ENCODE peak calls at places on chromosome 13, in ten cellular contexts. One of them, this sample, is unnamed.

GRCh38 chr13:45728759-45729158 is 26.6 kb downstream of the CBY2 start:
- DNase-seq in HFFc6: no peak
- DNase-seq in suprapubic skin: no peak
- DNase-seq in activated naive CD4-positive, alpha-beta T cell: no peak
- DNase-seq in RWPE1: peak; percentile 23
- DNase-seq in frontal cortex: no peak
- DNase-seq in thoracic aorta: no peak
- DNase-seq in activated CD4-positive, CD25-positive, alpha-beta regulatory T cell treated with anti-CD3 and anti-CD28 coated beads, Interleukin-2, amount 50 U/mL, for 16 hours: no peak
- DNase-seq in T-cell: no peak
- DNase-seq in iPS-NIHi11: peak; percentile 80
- DNase-seq in this sample: peak; percentile 6

GRCh38 chr13:74868044-74868443 is 613.9 kb downstream of the TBC1D4 start:
- DNase-seq in frontal cortex: no peak
- DNase-seq in activated naive CD4-positive, alpha-beta T cell: no peak
- DNase-seq in suprapubic skin: no peak
- DNase-seq in RWPE1: peak; percentile 5
- DNase-seq in iPS-NIHi11: no peak
- DNase-seq in HFFc6: peak; percentile 48
- DNase-seq in thoracic aorta: no peak
- DNase-seq in activated CD4-positive, CD25-positive, alpha-beta regulatory T cell treated with anti-CD3 and anti-CD28 coated beads, Interleukin-2, amount 50 U/mL, for 16 hours: no peak
- DNase-seq in T-cell: no peak
- DNase-seq in this sample: peak; percentile 70

GRCh38 chr13:59261928-59262488 is 901.7 kb downstream of the DIAPH3 start:
- DNase-seq in iPS-NIHi11: peak; percentile 50
- DNase-seq in frontal cortex: no peak
- DNase-seq in activated CD4-positive, CD25-positive, alpha-beta regulatory T cell treated with anti-CD3 and anti-CD28 coated beads, Interleukin-2, amount 50 U/mL, for 16 hours: no peak
- DNase-seq in HFFc6: no peak
- DNase-seq in thoracic aorta: no peak
- DNase-seq in RWPE1: no peak
- DNase-seq in suprapubic skin: no peak
- DNase-seq in activated naive CD4-positive, alpha-beta T cell: no peak
- DNase-seq in T-cell: no peak
- DNase-seq in this sample: no peak

GRCh38 chr13:44749906-44750305 is 173.8 kb upstream of the TSC22D1 start:
- DNase-seq in frontal cortex: no peak
- DNase-seq in activated naive CD4-positive, alpha-beta T cell: no peak
- DNase-seq in RWPE1: no peak
- DNase-seq in suprapubic skin: no peak
- DNase-seq in T-cell: no peak
- DNase-seq in iPS-NIHi11: no peak
- DNase-seq in HFFc6: no peak
- DNase-seq in activated CD4-positive, CD25-positive, alpha-beta regulatory T cell treated with anti-CD3 and anti-CD28 coated beads, Interleukin-2, amount 50 U/mL, for 16 hours: no peak
- DNase-seq in thoracic aorta: no peak
- DNase-seq in this sample: no peak

GRCh38 chr13:27919934-27920676 is at the start of gene PDX1:
- DNase-seq in T-cell: no peak
- DNase-seq in activated naive CD4-positive, alpha-beta T cell: no peak
- DNase-seq in activated CD4-positive, CD25-positive, alpha-beta regulatory T cell treated with anti-CD3 and anti-CD28 coated beads, Interleukin-2, amount 50 U/mL, for 16 hours: no peak
- DNase-seq in frontal cortex: peak; percentile 56
- DNase-seq in HFFc6: no peak
- DNase-seq in iPS-NIHi11: peak; percentile 32
- DNase-seq in thoracic aorta: no peak
- DNase-seq in RWPE1: no peak
- DNase-seq in suprapubic skin: no peak
- DNase-seq in this sample: no peak

GRCh38 chr13:53068841-53069520 is 40.4 kb downstream of the OLFM4 start:
- DNase-seq in T-cell: no peak
- DNase-seq in activated naive CD4-positive, alpha-beta T cell: no peak
- DNase-seq in HFFc6: no peak
- DNase-seq in frontal cortex: peak; percentile 10
- DNase-seq in RWPE1: no peak
- DNase-seq in thoracic aorta: no peak
- DNase-seq in suprapubic skin: no peak
- DNase-seq in iPS-NIHi11: no peak
- DNase-seq in activated CD4-positive, CD25-positive, alpha-beta regulatory T cell treated with anti-CD3 and anti-CD28 coated beads, Interleukin-2, amount 50 U/mL, for 16 hours: no peak
- DNase-seq in this sample: no peak

GRCh38 chr13:109778102-109778542 is 8.3 kb downstream of the IRS2 start:
- DNase-seq in activated CD4-positive, CD25-positive, alpha-beta regulatory T cell treated with anti-CD3 and anti-CD28 coated beads, Interleukin-2, amount 50 U/mL, for 16 hours: no peak
- DNase-seq in suprapubic skin: no peak
- DNase-seq in T-cell: no peak
- DNase-seq in frontal cortex: no peak
- DNase-seq in activated naive CD4-positive, alpha-beta T cell: no peak
- DNase-seq in RWPE1: no peak
- DNase-seq in iPS-NIHi11: no peak
- DNase-seq in thoracic aorta: no peak
- DNase-seq in HFFc6: no peak
- DNase-seq in this sample: peak; percentile 59

GRCh38 chr13:93847162-93847561 is 620.6 kb downstream of the GPC6 start:
- DNase-seq in T-cell: no peak
- DNase-seq in activated CD4-positive, CD25-positive, alpha-beta regulatory T cell treated with anti-CD3 and anti-CD28 coated beads, Interleukin-2, amount 50 U/mL, for 16 hours: no peak
- DNase-seq in thoracic aorta: no peak
- DNase-seq in iPS-NIHi11: no peak
- DNase-seq in suprapubic skin: no peak
- DNase-seq in RWPE1: peak; percentile 47
- DNase-seq in HFFc6: peak; percentile 76
- DNase-seq in activated naive CD4-positive, alpha-beta T cell: no peak
- DNase-seq in frontal cortex: no peak
- DNase-seq in this sample: peak; percentile 89

GRCh38 chr13:49444517-49445395 is 682 bp downstream of the SETDB2 start:
- DNase-seq in HFFc6: peak; percentile 51
- DNase-seq in suprapubic skin: no peak
- DNase-seq in activated naive CD4-positive, alpha-beta T cell: no peak
- DNase-seq in thoracic aorta: no peak
- DNase-seq in RWPE1: peak; percentile 55
- DNase-seq in activated CD4-positive, CD25-positive, alpha-beta regulatory T cell treated with anti-CD3 and anti-CD28 coated beads, Interleukin-2, amount 50 U/mL, for 16 hours: peak; percentile 13
- DNase-seq in iPS-NIHi11: peak; percentile 14
- DNase-seq in T-cell: no peak
- DNase-seq in frontal cortex: no peak
- DNase-seq in this sample: peak; percentile 63

GRCh38 chr13:108859202-108860012 is 230.0 kb downstream of the MYO16 start:
- DNase-seq in HFFc6: peak; percentile 77
- DNase-seq in iPS-NIHi11: no peak
- DNase-seq in thoracic aorta: no peak
- DNase-seq in activated naive CD4-positive, alpha-beta T cell: no peak
- DNase-seq in activated CD4-positive, CD25-positive, alpha-beta regulatory T cell treated with anti-CD3 and anti-CD28 coated beads, Interleukin-2, amount 50 U/mL, for 16 hours: no peak
- DNase-seq in RWPE1: no peak
- DNase-seq in frontal cortex: no peak
- DNase-seq in suprapubic skin: no peak
- DNase-seq in T-cell: no peak
- DNase-seq in this sample: peak; percentile 86

GRCh38 chr13:112873851-112874750 is 94.9 kb upstream of the MCF2L start:
- DNase-seq in iPS-NIHi11: peak; percentile 92
- DNase-seq in activated naive CD4-positive, alpha-beta T cell: peak; percentile 84
- DNase-seq in RWPE1: peak; percentile 34
- DNase-seq in activated CD4-positive, CD25-positive, alpha-beta regulatory T cell treated with anti-CD3 and anti-CD28 coated beads, Interleukin-2, amount 50 U/mL, for 16 hours: peak; percentile 30
- DNase-seq in frontal cortex: peak; percentile 79
- DNase-seq in suprapubic skin: peak; percentile 90
- DNase-seq in HFFc6: peak; percentile 54
- DNase-seq in T-cell: peak; percentile 25
- DNase-seq in thoracic aorta: no peak
- DNase-seq in this sample: peak; percentile 42

GRCh38 chr13:63208811-63209210 is 1793.2 kb upstream of the PCDH20 start:
- DNase-seq in T-cell: no peak
- DNase-seq in frontal cortex: no peak
- DNase-seq in activated CD4-positive, CD25-positive, alpha-beta regulatory T cell treated with anti-CD3 and anti-CD28 coated beads, Interleukin-2, amount 50 U/mL, for 16 hours: no peak
- DNase-seq in suprapubic skin: no peak
- DNase-seq in thoracic aorta: no peak
- DNase-seq in RWPE1: no peak
- DNase-seq in activated naive CD4-positive, alpha-beta T cell: no peak
- DNase-seq in iPS-NIHi11: no peak
- DNase-seq in HFFc6: no peak
- DNase-seq in this sample: no peak

GRCh38 chr13:109974354-109974753 is 188.0 kb upstream of the IRS2 start:
- DNase-seq in activated CD4-positive, CD25-positive, alpha-beta regulatory T cell treated with anti-CD3 and anti-CD28 coated beads, Interleukin-2, amount 50 U/mL, for 16 hours: no peak
- DNase-seq in thoracic aorta: no peak
- DNase-seq in activated naive CD4-positive, alpha-beta T cell: no peak
- DNase-seq in HFFc6: no peak
- DNase-seq in RWPE1: no peak
- DNase-seq in T-cell: no peak
- DNase-seq in iPS-NIHi11: no peak
- DNase-seq in suprapubic skin: no peak
- DNase-seq in frontal cortex: no peak
- DNase-seq in this sample: no peak

GRCh38 chr13:110342474-110342873 is 35.4 kb downstream of the COL4A2 start:
- DNase-seq in activated naive CD4-positive, alpha-beta T cell: no peak
- DNase-seq in HFFc6: no peak
- DNase-seq in activated CD4-positive, CD25-positive, alpha-beta regulatory T cell treated with anti-CD3 and anti-CD28 coated beads, Interleukin-2, amount 50 U/mL, for 16 hours: no peak
- DNase-seq in iPS-NIHi11: no peak
- DNase-seq in thoracic aorta: no peak
- DNase-seq in T-cell: no peak
- DNase-seq in frontal cortex: no peak
- DNase-seq in RWPE1: no peak
- DNase-seq in suprapubic skin: no peak
- DNase-seq in this sample: no peak

GRCh38 chr13:83057119-83057518 is 825.2 kb downstream of the SLITRK1 start:
- DNase-seq in T-cell: no peak
- DNase-seq in HFFc6: peak; percentile 24
- DNase-seq in suprapubic skin: no peak
- DNase-seq in RWPE1: no peak
- DNase-seq in activated naive CD4-positive, alpha-beta T cell: no peak
- DNase-seq in frontal cortex: no peak
- DNase-seq in thoracic aorta: no peak
- DNase-seq in iPS-NIHi11: no peak
- DNase-seq in activated CD4-positive, CD25-positive, alpha-beta regulatory T cell treated with anti-CD3 and anti-CD28 coated beads, Interleukin-2, amount 50 U/mL, for 16 hours: no peak
- DNase-seq in this sample: peak; percentile 55

GRCh38 chr13:45809810-45810394 is 41.7 kb downstream of the SIAH3 start:
- DNase-seq in HFFc6: no peak
- DNase-seq in thoracic aorta: no peak
- DNase-seq in T-cell: no peak
- DNase-seq in iPS-NIHi11: no peak
- DNase-seq in activated CD4-positive, CD25-positive, alpha-beta regulatory T cell treated with anti-CD3 and anti-CD28 coated beads, Interleukin-2, amount 50 U/mL, for 16 hours: no peak
- DNase-seq in RWPE1: no peak
- DNase-seq in frontal cortex: no peak
- DNase-seq in activated naive CD4-positive, alpha-beta T cell: no peak
- DNase-seq in suprapubic skin: no peak
- DNase-seq in this sample: no peak

GRCh38 chr13:71240906-71241305 is 626.1 kb downstream of the DACH1 start:
- DNase-seq in frontal cortex: no peak
- DNase-seq in activated naive CD4-positive, alpha-beta T cell: no peak
- DNase-seq in iPS-NIHi11: peak; percentile 16
- DNase-seq in HFFc6: no peak
- DNase-seq in RWPE1: no peak
- DNase-seq in suprapubic skin: no peak
- DNase-seq in activated CD4-positive, CD25-positive, alpha-beta regulatory T cell treated with anti-CD3 and anti-CD28 coated beads, Interleukin-2, amount 50 U/mL, for 16 hours: no peak
- DNase-seq in T-cell: no peak
- DNase-seq in thoracic aorta: no peak
- DNase-seq in this sample: no peak

GRCh38 chr13:76861859-76862258 is 24.3 kb downstream of the KCTD12 start:
- DNase-seq in RWPE1: no peak
- DNase-seq in suprapubic skin: no peak
- DNase-seq in iPS-NIHi11: no peak
- DNase-seq in activated naive CD4-positive, alpha-beta T cell: no peak
- DNase-seq in T-cell: no peak
- DNase-seq in activated CD4-positive, CD25-positive, alpha-beta regulatory T cell treated with anti-CD3 and anti-CD28 coated beads, Interleukin-2, amount 50 U/mL, for 16 hours: no peak
- DNase-seq in frontal cortex: no peak
- DNase-seq in HFFc6: no peak
- DNase-seq in thoracic aorta: no peak
- DNase-seq in this sample: no peak

GRCh38 chr13:46743191-46743590 is 53.8 kb downstream of the ESD start:
- DNase-seq in iPS-NIHi11: no peak
- DNase-seq in T-cell: no peak
- DNase-seq in HFFc6: peak; percentile 11
- DNase-seq in activated CD4-positive, CD25-positive, alpha-beta regulatory T cell treated with anti-CD3 and anti-CD28 coated beads, Interleukin-2, amount 50 U/mL, for 16 hours: no peak
- DNase-seq in frontal cortex: no peak
- DNase-seq in thoracic aorta: no peak
- DNase-seq in suprapubic skin: no peak
- DNase-seq in RWPE1: no peak
- DNase-seq in activated naive CD4-positive, alpha-beta T cell: no peak
- DNase-seq in this sample: peak; percentile 34

GRCh38 chr13:110853235-110853721 is 61.6 kb downstream of the ANKRD10 start:
- DNase-seq in suprapubic skin: no peak
- DNase-seq in iPS-NIHi11: peak; percentile 23
- DNase-seq in RWPE1: no peak
- DNase-seq in T-cell: no peak
- DNase-seq in activated CD4-positive, CD25-positive, alpha-beta regulatory T cell treated with anti-CD3 and anti-CD28 coated beads, Interleukin-2, amount 50 U/mL, for 16 hours: no peak
- DNase-seq in frontal cortex: no peak
- DNase-seq in activated naive CD4-positive, alpha-beta T cell: no peak
- DNase-seq in thoracic aorta: no peak
- DNase-seq in HFFc6: no peak
- DNase-seq in this sample: no peak

GRCh38 chr13:101545521-101545920 is 93.0 kb downstream of the ITGBL1 start:
- DNase-seq in frontal cortex: no peak
- DNase-seq in RWPE1: no peak
- DNase-seq in suprapubic skin: no peak
- DNase-seq in iPS-NIHi11: no peak
- DNase-seq in HFFc6: peak; percentile 25
- DNase-seq in activated naive CD4-positive, alpha-beta T cell: no peak
- DNase-seq in activated CD4-positive, CD25-positive, alpha-beta regulatory T cell treated with anti-CD3 and anti-CD28 coated beads, Interleukin-2, amount 50 U/mL, for 16 hours: no peak
- DNase-seq in thoracic aorta: no peak
- DNase-seq in T-cell: no peak
- DNase-seq in this sample: peak; percentile 26

GRCh38 chr13:97259787-97260641 is 37.9 kb downstream of the MBNL2 start:
- DNase-seq in activated naive CD4-positive, alpha-beta T cell: no peak
- DNase-seq in frontal cortex: no peak
- DNase-seq in iPS-NIHi11: no peak
- DNase-seq in HFFc6: peak; percentile 39
- DNase-seq in activated CD4-positive, CD25-positive, alpha-beta regulatory T cell treated with anti-CD3 and anti-CD28 coated beads, Interleukin-2, amount 50 U/mL, for 16 hours: no peak
- DNase-seq in suprapubic skin: no peak
- DNase-seq in RWPE1: peak; percentile 46
- DNase-seq in T-cell: no peak
- DNase-seq in thoracic aorta: no peak
- DNase-seq in this sample: peak; percentile 65